ENCODE peak calls at places on chromosomes 5 and 9, in nine cellular contexts. Q is AG04450, J is body of pancreas, G is RWPE1, F is sigmoid colon, E is AG09319, U is PC-9, A is astrocyte of the spinal cord, M is prostate gland. P is an unnamed sample.

GRCh38 chr5:37615184-37615583 is 224.7 kb downstream of the GDNF start:
- DNase-seq in Q (peak), J (no peak), G (no peak), F (no peak), E (peak), U (no peak), A (peak), M (no peak), P (peak)

GRCh38 chr9:72951043-72951442 is 1.8 kb downstream of the ALDH1A1 start:
- DNase-seq in Q (no peak), J (no peak), G (no peak), F (no peak), E (no peak), U (no peak), A (no peak), M (no peak), P (no peak)

GRCh38 chr5:173534664-173535063 is 81.8 kb downstream of the BOD1 start:
- DNase-seq in Q (no peak), J (no peak), G (no peak), F (no peak), E (no peak), U (no peak), A (no peak), M (no peak), P (no peak)

GRCh38 chr9:95793924-95794828 is 81.3 kb upstream of the ERCC6L2 start:
- DNase-seq in Q (peak), J (no peak), G (peak), F (no peak), E (peak), U (peak), A (peak), M (no peak), P (peak)

GRCh38 chr5:72955143-72955767 is 586 bp upstream of the FCHO2 start:
- DNase-seq in Q (no peak), J (peak), G (no peak), F (peak), E (no peak), U (peak), A (no peak), M (no peak), P (no peak)

GRCh38 chr9:120697448-120697847 is 16.8 kb downstream of the MEGF9 start:
- DNase-seq in Q (no peak), J (no peak), G (no peak), F (no peak), E (no peak), U (no peak), A (no peak), M (no peak), P (no peak)

GRCh38 chr5:149452007-149452664 is 73.0 kb upstream of the IL17B start:
- DNase-seq in Q (no peak), J (peak), G (no peak), F (peak), E (no peak), U (no peak), A (peak), M (no peak), P (no peak)

GRCh38 chr5:95712347-95712958 is 18.7 kb upstream of the RHOBTB3 start:
- DNase-seq in Q (peak), J (no peak), G (peak), F (no peak), E (no peak), U (peak), A (peak), M (no peak), P (peak)

GRCh38 chr9:69637193-69637592 is 35.0 kb downstream of the APBA1 start:
- DNase-seq in Q (no peak), J (no peak), G (no peak), F (no peak), E (no peak), U (no peak), A (no peak), M (no peak), P (no peak)

GRCh38 chr9:36632892-36633291 is 60.2 kb downstream of the MELK start:
- DNase-seq in Q (peak), J (no peak), G (peak), F (no peak), E (peak), U (no peak), A (peak), M (no peak), P (peak)

GRCh38 chr9:92634712-92635605 is 35.0 kb downstream of the IPPK start:
- DNase-seq in Q (peak), J (peak), G (peak), F (peak), E (peak), U (no peak), A (peak), M (peak), P (peak)

GRCh38 chr5:133333561-133334150 is 278.7 kb downstream of the FSTL4 start:
- DNase-seq in Q (no peak), J (no peak), G (no peak), F (peak), E (no peak), U (no peak), A (no peak), M (no peak), P (no peak)

GRCh38 chr9:123796618-123797484 is 133.1 kb downstream of the DENND1A start:
- DNase-seq in Q (no peak), J (no peak), G (no peak), F (no peak), E (no peak), U (no peak), A (no peak), M (no peak), P (no peak)

GRCh38 chr5:43309657-43310056 is 3.6 kb downstream of the HMGCS1 start:
- DNase-seq in Q (no peak), J (no peak), G (no peak), F (no peak), E (no peak), U (peak), A (no peak), M (peak), P (peak)

GRCh38 chr9:37029304-37029775 is 4.7 kb downstream of the PAX5 start:
- DNase-seq in Q (no peak), J (no peak), G (no peak), F (no peak), E (no peak), U (no peak), A (no peak), M (no peak), P (no peak)

GRCh38 chr5:80959768-80960442 is at the start of gene RASGRF2:
- DNase-seq in Q (no peak), J (no peak), G (peak), F (peak), E (no peak), U (no peak), A (peak), M (no peak), P (no peak)

GRCh38 chr5:93584531-93585053 is 1.6 kb downstream of the NR2F1 start:
- DNase-seq in Q (no peak), J (no peak), G (no peak), F (no peak), E (no peak), U (no peak), A (peak), M (no peak), P (no peak)

GRCh38 chr5:79857692-79858091 is 133.4 kb downstream of the MTX3 start:
- DNase-seq in Q (no peak), J (no peak), G (no peak), F (no peak), E (no peak), U (no peak), A (no peak), M (no peak), P (no peak)
- TF ChIP-seq CTCF in Q (no peak), J (no peak), G (no peak), F (no peak), E (no peak), U (no peak), A (no peak), M (no peak), P (no peak)

DNA sequence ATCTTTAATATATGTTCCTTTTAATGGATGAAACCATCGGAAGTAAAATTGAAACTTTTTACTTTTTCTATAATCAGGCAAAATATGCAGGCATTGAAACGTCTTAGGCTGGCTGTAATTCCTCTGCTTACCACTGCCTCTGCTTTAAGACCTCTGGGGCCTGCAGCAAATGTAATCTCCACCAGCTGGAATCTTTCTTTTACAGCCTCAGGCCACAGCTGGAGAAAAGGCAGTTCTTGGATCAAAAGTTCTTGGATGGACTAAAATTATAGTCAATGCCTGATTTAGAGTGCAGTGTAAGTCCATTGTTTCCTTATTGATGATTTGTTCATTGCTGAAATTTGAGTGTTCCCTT is 396.7 kb downstream of the KCTD16 start:
- DNase-seq in Q (no peak), J (no peak), G (no peak), F (no peak), E (no peak), U (no peak), A (peak), M (no peak), P (peak)
- TF ChIP-seq CTCF in Q (peak), J (no peak), G (no peak), F (no peak), E (peak), U (no peak), A (peak), M (no peak), P (no peak)

DNA sequence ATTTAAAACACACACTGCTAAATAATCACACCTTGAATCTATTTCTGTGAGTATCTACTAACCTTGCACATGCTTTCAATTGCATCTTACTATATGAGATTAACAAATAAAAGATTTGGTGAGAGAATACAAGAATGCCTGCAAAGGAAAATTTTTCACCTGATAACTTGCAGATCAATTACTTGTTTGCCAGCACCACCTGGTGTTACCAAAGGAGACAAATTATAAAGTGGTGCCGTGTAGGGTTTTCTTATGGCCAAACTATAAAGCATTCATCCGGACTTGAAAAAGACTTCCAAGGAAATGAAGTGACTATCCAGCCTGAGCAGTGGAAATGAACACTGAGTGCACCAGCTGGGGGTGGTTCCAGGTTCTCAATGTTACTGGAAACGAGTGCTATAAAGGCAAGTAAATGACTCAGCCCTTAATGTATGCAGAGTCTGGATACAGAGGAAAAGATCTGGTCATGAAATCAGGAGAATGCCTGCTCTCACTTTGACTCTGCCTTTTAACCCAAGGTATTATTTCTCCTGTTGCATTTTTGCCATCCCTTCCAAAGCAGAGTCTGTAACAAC is 113.2 kb downstream of the DNAH5 start:
- DNase-seq in Q (peak), J (no peak), G (peak), F (no peak), E (no peak), U (no peak), A (peak), M (no peak), P (peak)
- TF ChIP-seq CTCF in Q (no peak), J (no peak), G (peak), F (no peak), E (peak), U (peak), A (peak), M (no peak), P (peak)

DNA sequence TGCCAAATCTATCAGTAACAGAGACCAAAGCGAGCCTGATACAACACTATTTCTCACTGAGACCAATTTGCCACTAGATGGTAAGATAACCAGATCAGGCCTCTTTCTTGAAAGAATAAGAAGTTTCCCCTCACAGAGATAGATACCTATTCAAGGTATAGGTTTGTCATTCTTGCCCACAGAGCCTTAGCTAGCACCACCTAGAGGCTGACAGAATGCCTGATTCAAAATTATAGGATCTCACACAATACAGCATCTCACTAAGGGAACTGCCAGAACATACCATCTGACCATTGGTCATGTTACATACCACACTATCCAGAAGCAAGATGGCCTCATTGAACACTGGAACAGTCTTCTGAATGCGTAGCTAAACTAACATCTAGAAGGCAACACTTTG is 166.6 kb upstream of the HCN1 start:
- DNase-seq in Q (no peak), J (no peak), G (no peak), F (no peak), E (no peak), U (no peak), A (no peak), M (no peak), P (no peak)
- TF ChIP-seq CTCF in Q (no peak), J (no peak), G (no peak), F (no peak), E (no peak), U (no peak), A (no peak), M (no peak), P (no peak)

GRCh38 chr5:77083088-77083487 is 4.0 kb downstream of the ZBED3 start:
- DNase-seq in Q (no peak), J (no peak), G (no peak), F (no peak), E (no peak), U (no peak), A (no peak), M (no peak), P (no peak)

GRCh38 chr5:77082280-77082679 is 4.8 kb downstream of the ZBED3 start:
- DNase-seq in Q (no peak), J (no peak), G (no peak), F (no peak), E (no peak), U (no peak), A (no peak), M (no peak), P (no peak)

GRCh38 chr5:77087484-77088291 is 603 bp upstream of the ZBED3 start:
- DNase-seq in Q (no peak), J (peak), G (no peak), F (no peak), E (no peak), U (no peak), A (peak), M (peak), P (no peak)

GRCh38 chr5:77080905-77081304 is 6.2 kb downstream of the ZBED3 start:
- DNase-seq in Q (no peak), J (no peak), G (no peak), F (no peak), E (no peak), U (no peak), A (no peak), M (no peak), P (no peak)

DNA sequence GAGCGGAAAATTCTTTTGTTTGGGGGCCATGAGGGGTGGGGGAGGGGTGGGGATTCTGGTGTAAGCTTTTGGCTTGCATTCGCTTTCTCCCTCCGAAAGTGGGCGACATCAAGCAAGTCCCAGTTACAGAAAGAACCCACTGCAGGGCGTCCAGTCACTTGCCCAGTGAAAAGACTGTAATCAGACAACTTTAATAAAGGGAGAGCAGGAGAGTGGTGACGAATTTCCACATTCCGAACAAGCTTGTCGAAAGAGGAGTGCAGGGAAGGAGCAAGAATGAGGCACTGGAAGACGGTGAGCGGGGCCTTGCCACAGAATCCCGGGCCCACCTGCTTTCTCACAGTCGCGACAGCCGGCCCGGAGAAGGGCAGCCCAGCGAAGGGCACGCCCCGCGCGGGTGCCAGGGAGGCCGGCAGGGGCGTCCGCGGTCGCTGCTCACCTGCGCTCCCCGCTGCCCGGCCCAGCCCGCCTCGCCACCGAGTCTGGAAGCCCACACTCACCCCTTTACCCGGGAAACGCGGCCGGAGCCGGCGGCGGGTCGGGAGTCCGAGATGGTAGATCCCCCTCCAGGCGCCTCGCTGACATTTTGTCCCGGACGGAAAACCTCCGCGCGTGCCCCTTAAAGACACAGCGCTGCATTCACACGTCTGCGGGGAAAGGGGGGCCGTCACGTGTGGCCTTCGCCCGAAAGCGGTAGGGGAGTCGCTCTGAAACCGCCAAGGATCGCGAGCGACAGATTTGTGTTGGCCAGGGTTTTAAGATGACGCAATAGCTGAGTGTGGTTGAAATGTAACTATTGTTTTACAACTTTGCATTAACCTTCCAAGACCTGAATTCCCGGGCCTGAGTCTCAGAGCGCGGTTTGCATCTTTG is at the start of gene ZBED3:
- DNase-seq in Q (peak), J (peak), G (peak), F (peak), E (no peak), U (peak), A (peak), M (peak), P (peak)
- TF ChIP-seq CTCF in Q (no peak), J (no peak), G (peak), F (no peak), E (peak), U (no peak), A (peak), M (no peak), P (no peak)

GRCh38 chr9:113876806-113877236 is 712 bp downstream of the ZNF618 start:
- DNase-seq in Q (no peak), J (no peak), G (no peak), F (no peak), E (no peak), U (no peak), A (peak), M (no peak), P (no peak)
- TF ChIP-seq CTCF in Q (peak), J (peak), G (peak), F (no peak), E (peak), U (peak), A (peak), M (no peak), P (peak)

P was measured in MCF 10A.